ENCODE peak calls at places on chromosomes 16 and 17, in nine cellular contexts. B, Y, O, K, V, D, X, Q and L are unnamed samples.

GRCh38 chr17:18382441-18383078 is 5.0 kb downstream of the EVPLL start:
- DNase-seq in B (no peak), Y (no peak), O (no peak), K (no peak), V (no peak), D (no peak), X (no peak), Q (no peak), L (no peak)

GRCh38 chr16:47304563-47304962 is 156.3 kb downstream of the ITFG1 start:
- DNase-seq in B (no peak), Y (no peak), O (no peak), K (no peak), V (no peak), D (no peak), X (no peak), Q (no peak), L (no peak)

GRCh38 chr16:53664724-53665345 is 38.8 kb downstream of the RPGRIP1L start:
- DNase-seq in B (no peak), Y (no peak), O (no peak), K (no peak), V (peak), D (peak), X (no peak), Q (no peak), L (no peak)

GRCh38 chr16:19068237-19068815 is 912 bp downstream of the COQ7 start:
- DNase-seq in B (no peak), Y (no peak), O (no peak), K (no peak), V (no peak), D (no peak), X (peak), Q (no peak), L (no peak)

GRCh38 chr17:19399750-19400450 is 11.1 kb upstream of the RNF112 start:
- DNase-seq in B (no peak), Y (no peak), O (no peak), K (no peak), V (no peak), D (no peak), X (no peak), Q (no peak), L (no peak)

GRCh38 chr17:15386083-15386482 is 44.7 kb upstream of the TEKT3 start:
- DNase-seq in B (no peak), Y (no peak), O (no peak), K (no peak), V (no peak), D (no peak), X (no peak), Q (no peak), L (no peak)

GRCh38 chr17:80696456-80696855 is 151.8 kb downstream of the RPTOR start:
- DNase-seq in B (no peak), Y (no peak), O (no peak), K (no peak), V (no peak), D (no peak), X (no peak), Q (no peak), L (no peak)

GRCh38 chr17:43667506-43668438 is 6.0 kb upstream of the MEOX1 start:
- DNase-seq in B (peak), Y (no peak), O (no peak), K (no peak), V (no peak), D (no peak), X (no peak), Q (no peak), L (no peak)

GRCh38 chr16:53822936-53823529 is 119.1 kb downstream of the FTO start:
- DNase-seq in B (peak), Y (no peak), O (no peak), K (no peak), V (no peak), D (no peak), X (no peak), Q (no peak), L (no peak)

GRCh38 chr16:85859818-85860125 is 39.2 kb upstream of the IRF8 start:
- DNase-seq in B (no peak), Y (no peak), O (no peak), K (no peak), V (no peak), D (no peak), X (peak), Q (no peak), L (no peak)

GRCh38 chr16:55567382-55567781 is 898 bp downstream of the CAPNS2 start:
- DNase-seq in B (no peak), Y (no peak), O (peak), K (no peak), V (no peak), D (peak), X (peak), Q (no peak), L (no peak)

GRCh38 chr16:726438-727290 is at the start of the genes CCDC78 and HAGHL:
- DNase-seq in B (peak), Y (no peak), O (no peak), K (peak), V (peak), D (peak), X (peak), Q (no peak), L (no peak)

GRCh38 chr17:45907720-45908395 is 13.5 kb downstream of the MAPT start:
- DNase-seq in B (no peak), Y (no peak), O (no peak), K (no peak), V (no peak), D (no peak), X (no peak), Q (no peak), L (no peak)

GRCh38 chr17:77662796-77663195 is 295.7 kb upstream of the TNRC6C start:
- DNase-seq in B (no peak), Y (no peak), O (no peak), K (no peak), V (no peak), D (no peak), X (peak), Q (no peak), L (no peak)

GRCh38 chr16:87955302-87956168 is 4.3 kb downstream of the BANP start:
- DNase-seq in B (no peak), Y (no peak), O (no peak), K (no peak), V (no peak), D (no peak), X (peak), Q (no peak), L (no peak)
- H3K4me3 ChIP-seq in B (no peak), Y (no peak), O (no peak), K (no peak), V (no peak), D (no peak), X (no peak), Q (no peak), L (no peak)

GRCh38 chr17:57326764-57327163 is 70.4 kb downstream of the MSI2 start:
- DNase-seq in B (no peak), Y (no peak), O (no peak), K (no peak), V (no peak), D (no peak), X (no peak), Q (no peak), L (no peak)
- TF ChIP-seq CTCF in B (no peak), Y (no peak), O (no peak), K (no peak), V (no peak), D (no peak), X (no peak), Q (no peak), L (no peak)

GRCh38 chr16:48531011-48531962 is 78.7 kb downstream of the N4BP1 start:
- DNase-seq in B (no peak), Y (no peak), O (no peak), K (peak), V (no peak), D (peak), X (no peak), Q (no peak), L (peak)
- H3K4me3 ChIP-seq in B (no peak), Y (no peak), O (no peak), K (no peak), V (no peak), D (no peak), X (no peak), Q (no peak), L (no peak)

DNA sequence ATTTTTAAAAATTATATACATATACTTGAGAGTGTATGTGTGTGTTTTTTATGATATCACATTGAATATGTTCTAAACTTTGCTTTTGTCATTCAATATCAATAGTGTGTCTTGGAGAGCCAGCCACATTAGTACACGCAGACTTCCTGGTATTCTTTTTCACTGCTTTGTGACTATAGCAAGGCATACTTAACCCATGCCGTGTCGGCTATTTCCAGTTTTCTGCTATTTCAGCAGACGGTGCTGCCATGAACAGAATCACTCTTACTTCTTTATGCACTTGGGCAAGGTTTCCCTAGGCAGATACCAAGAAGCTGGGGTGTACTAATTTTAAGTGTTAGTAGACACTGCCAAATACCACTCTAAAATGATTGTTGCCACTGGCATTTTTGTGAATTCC is 134.9 kb downstream of the SOCS1 start:
- DNase-seq in B (peak), Y (no peak), O (no peak), K (no peak), V (no peak), D (no peak), X (no peak), Q (no peak), L (no peak)
- TF ChIP-seq CTCF in B (no peak), Y (no peak), O (no peak), K (no peak), V (no peak), D (no peak), X (no peak), Q (no peak), L (no peak)

GRCh38 chr17:42120161-42121065 is 754 bp downstream of the KAT2A start:
- DNase-seq in B (no peak), Y (no peak), O (no peak), K (no peak), V (no peak), D (no peak), X (peak), Q (no peak), L (peak)
- H3K4me3 ChIP-seq in B (no peak), Y (peak), O (peak), K (peak), V (peak), D (peak), X (peak), Q (peak), L (peak)

GRCh38 chr16:28317040-28317880 is 24.9 kb downstream of the SBK1 start:
- DNase-seq in B (peak), Y (peak), O (peak), K (peak), V (peak), D (peak), X (peak), Q (no peak), L (no peak)
- TF ChIP-seq CTCF in B (peak), Y (peak), O (peak), K (peak), V (peak), D (peak), X (peak), Q (peak), L (peak)

GRCh38 chr16:87387942-87388817 is 4.0 kb upstream of the MAP1LC3B start:
- DNase-seq in B (peak), Y (peak), O (peak), K (peak), V (peak), D (peak), X (peak), Q (peak), L (peak)

GRCh38 chr16:87391324-87391949 is 699 bp upstream of the MAP1LC3B start:
- DNase-seq in B (no peak), Y (no peak), O (peak), K (peak), V (peak), D (peak), X (no peak), Q (no peak), L (peak)

GRCh38 chr16:87389245-87389644 is 2.9 kb upstream of the MAP1LC3B start:
- DNase-seq in B (no peak), Y (no peak), O (no peak), K (no peak), V (no peak), D (no peak), X (peak), Q (no peak), L (no peak)

GRCh38 chr16:87390641-87391323 is 1.4 kb upstream of the MAP1LC3B start:
- DNase-seq in B (no peak), Y (no peak), O (no peak), K (no peak), V (no peak), D (no peak), X (no peak), Q (no peak), L (no peak)

DNA sequence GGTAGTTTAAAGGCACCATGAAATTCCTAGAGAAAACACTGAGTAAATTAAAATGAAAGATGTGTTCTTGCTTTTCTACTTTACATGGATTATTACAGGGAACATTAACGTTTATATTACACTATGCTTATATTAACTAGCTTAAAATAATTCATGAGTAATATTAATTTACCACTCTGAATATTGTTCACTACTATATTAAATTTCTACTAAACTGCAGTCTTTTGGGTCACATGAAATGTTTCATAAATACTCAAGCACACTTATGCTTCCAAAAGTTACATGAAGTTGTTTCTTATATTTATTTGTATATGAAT is 3.4 kb upstream of the MAP1LC3B start:
- DNase-seq in B (no peak), Y (no peak), O (no peak), K (no peak), V (no peak), D (no peak), X (no peak), Q (no peak), L (no peak)
- H3K4me3 ChIP-seq in B (no peak), Y (peak), O (no peak), K (peak), V (no peak), D (no peak), X (peak), Q (peak), L (no peak)

GRCh38 chr17:6514371-6514770 is 42.0 kb downstream of the PITPNM3 start:
- DNase-seq in B (no peak), Y (no peak), O (no peak), K (no peak), V (no peak), D (no peak), X (no peak), Q (no peak), L (no peak)
- TF ChIP-seq CTCF in B (no peak), Y (no peak), O (no peak), K (no peak), V (no peak), D (no peak), X (no peak), Q (no peak), L (no peak)